ENCODE peak calls at places on chromosomes 16 and 17, in nine cellular contexts. V is cardiac fibroblast, L is adrenal gland, Z is right atrium auricular region, R is A673, J is tibial nerve, I is astrocyte of the spinal cord, X is fibroblast of pulmonary artery, Q is activated B cell treated with CpG ODN at 0.5 μM for 24 hours. P is an unnamed sample.

GRCh38 chr16:78648517-78648916 is 549.1 kb downstream of the WWOX start:
- DNase-seq in Q (no peak), Z (no peak), L (no peak), V (peak; percentile 48), R (no peak), J (no peak), X (peak; percentile 3), I (peak; percentile 5), P (no peak)

GRCh38 chr16:46466239-46466638 is 154.9 kb downstream of the SHCBP1 start:
- DNase-seq in L (no peak), R (no peak), I (no peak), Q (no peak), J (no peak), Z (no peak), X (no peak), V (no peak), P (no peak)

GRCh38 chr17:59230765-59231164 is 10.5 kb downstream of the GDPD1 start:
- DNase-seq in X (no peak), Z (no peak), J (no peak), R (no peak), L (no peak), Q (no peak), V (no peak), I (no peak), P (no peak)

GRCh38 chr17:45170976-45171337 is 9.3 kb downstream of the HEXIM2 start:
- DNase-seq in L (peak; percentile 83), Z (peak; percentile 90), V (peak; percentile 93), Q (no peak), R (no peak), X (peak; percentile 76), I (peak; percentile 74), J (peak; percentile 68), P (no peak)

GRCh38 chr16:35795361-35796029 is 2336.1 kb downstream of the TP53TG3F start:
- DNase-seq in V (no peak), X (no peak), I (no peak), Q (no peak), J (no peak), L (no peak), R (no peak), Z (no peak), P (no peak)

GRCh38 chr17:80773243-80773991 is 218.2 kb upstream of the CHMP6 start:
- DNase-seq in R (no peak), L (no peak), J (no peak), X (no peak), V (peak; percentile 22), Q (no peak), I (peak; percentile 46), Z (no peak), P (peak; percentile 30)

GRCh38 chr16:50573947-50574751 is 26.0 kb downstream of the NKD1 start:
- DNase-seq in V (no peak), Z (no peak), L (no peak), Q (no peak), X (no peak), J (no peak), R (no peak), I (no peak), P (no peak)

GRCh38 chr17:61253293-61253801 is 146.3 kb upstream of the TBX2 start:
- DNase-seq in Z (peak; percentile 63), X (no peak), V (peak; percentile 47), J (peak; percentile 46), L (peak; percentile 88), I (no peak), Q (no peak), R (no peak), P (peak; percentile 48)

GRCh38 chr17:4543557-4544026 is 11.6 kb downstream of the MYBBP1A start:
- DNase-seq in R (no peak), Z (no peak), I (no peak), J (no peak), L (no peak), Q (no peak), X (no peak), V (no peak), P (no peak)

GRCh38 chr17:31508310-31509094 is 117.0 kb downstream of the RAB11FIP4 start:
- DNase-seq in V (no peak), J (no peak), R (no peak), X (no peak), L (no peak), I (no peak), Z (no peak), Q (no peak), P (no peak)

GRCh38 chr16:72858611-72859493 is 189.1 kb downstream of the ZFHX3 start:
- DNase-seq in I (peak; percentile 50), V (peak; percentile 71), X (peak; percentile 56), L (no peak), R (no peak), Z (no peak), Q (no peak), J (no peak), P (no peak)

GRCh38 chr17:62882284-62882683 is 74.2 kb upstream of the MARCHF10 start:
- DNase-seq in I (no peak), Z (no peak), R (no peak), J (peak; percentile 10), V (no peak), L (no peak), Q (no peak), X (no peak), P (no peak)

GRCh38 chr17:6137716-6138502 is 67.7 kb downstream of the WSCD1 start:
- DNase-seq in I (no peak), L (no peak), R (no peak), J (no peak), Q (no peak), X (no peak), Z (no peak), V (no peak), P (no peak)

GRCh38 chr17:6135996-6136395 is 65.8 kb downstream of the WSCD1 start:
- DNase-seq in J (no peak), R (no peak), I (no peak), X (no peak), V (no peak), Q (no peak), L (no peak), Z (no peak), P (no peak)

GRCh38 chr17:6139447-6139832 is 69.3 kb downstream of the WSCD1 start:
- DNase-seq in Q (no peak), Z (no peak), I (no peak), J (no peak), R (no peak), L (no peak), V (no peak), X (no peak), P (no peak)

GRCh38 chr17:6138761-6139446 is 68.7 kb downstream of the WSCD1 start:
- DNase-seq in I (no peak), X (no peak), R (no peak), V (no peak), Q (no peak), Z (no peak), J (no peak), L (no peak), P (no peak)

DNA sequence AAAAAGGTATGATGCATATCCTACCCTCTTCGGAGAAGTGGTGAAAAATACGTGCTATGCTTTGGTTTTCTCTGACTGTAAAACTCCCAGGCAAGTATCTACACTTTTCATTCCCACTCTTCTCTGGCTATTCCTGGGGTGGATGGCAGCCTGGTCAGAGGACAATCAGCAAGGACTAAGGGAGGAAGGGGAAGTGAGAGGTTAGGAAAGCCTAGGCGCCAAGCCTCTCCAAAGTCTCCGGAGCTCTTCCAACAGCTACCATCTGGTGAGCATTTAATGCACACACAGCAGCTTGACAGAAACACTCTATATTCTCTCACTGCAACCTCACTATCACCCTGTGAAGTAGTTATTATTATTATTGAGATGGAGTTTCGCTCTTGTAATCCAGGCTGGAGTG is 65.0 kb downstream of the WSCD1 start:
- DNase-seq in R (no peak), J (no peak), X (no peak), Z (no peak), V (no peak), Q (no peak), I (no peak), L (no peak), P (no peak)
- TF ChIP-seq CTCF in R (no peak), J (no peak), X (no peak), Z (no peak), V (no peak), Q (no peak), I (no peak), L (no peak), P (no peak)

DNA sequence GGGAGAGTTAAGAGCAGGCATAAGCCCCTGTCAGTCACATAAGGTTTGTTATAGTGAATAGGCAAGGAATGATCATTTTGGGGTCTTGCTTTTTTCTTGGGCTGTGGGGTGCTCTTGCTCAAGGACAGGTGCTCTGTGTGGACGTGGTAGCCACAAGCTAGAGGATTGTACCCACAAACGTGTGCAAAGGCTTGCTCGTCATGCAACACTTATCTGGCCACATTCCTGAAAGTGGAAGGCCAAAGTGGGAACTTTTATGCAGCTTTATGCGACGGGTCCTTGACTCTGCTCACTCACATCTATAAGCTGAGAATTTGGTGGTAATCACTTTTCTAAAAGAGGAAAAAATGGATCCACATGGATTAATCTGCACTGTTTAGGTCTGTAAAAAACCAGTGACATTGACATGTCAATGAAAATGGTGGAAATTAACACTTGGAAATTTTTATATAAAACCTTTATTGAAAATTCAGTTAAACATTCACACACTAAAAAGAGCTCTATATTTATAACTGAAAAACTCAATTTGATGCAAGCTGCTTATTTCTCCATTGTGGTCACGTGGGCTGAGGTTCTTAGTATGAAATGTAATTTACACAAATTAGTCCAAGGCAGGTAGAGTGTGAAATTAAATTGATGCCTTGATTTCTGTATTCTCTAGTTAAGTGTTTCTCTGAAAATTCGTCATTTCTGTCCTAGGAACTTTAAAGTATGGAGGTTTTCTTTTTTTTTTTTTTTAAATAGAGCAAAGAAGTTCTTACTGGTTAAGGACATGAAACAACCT is 162.3 kb downstream of the MSI2 start:
- DNase-seq in J (no peak), Q (no peak), Z (no peak), V (no peak), L (no peak), I (no peak), X (no peak), R (no peak), P (no peak)
- TF ChIP-seq CTCF in J (no peak), Q (no peak), Z (no peak), V (no peak), L (no peak), I (no peak), X (no peak), R (no peak), P (no peak)

DNA sequence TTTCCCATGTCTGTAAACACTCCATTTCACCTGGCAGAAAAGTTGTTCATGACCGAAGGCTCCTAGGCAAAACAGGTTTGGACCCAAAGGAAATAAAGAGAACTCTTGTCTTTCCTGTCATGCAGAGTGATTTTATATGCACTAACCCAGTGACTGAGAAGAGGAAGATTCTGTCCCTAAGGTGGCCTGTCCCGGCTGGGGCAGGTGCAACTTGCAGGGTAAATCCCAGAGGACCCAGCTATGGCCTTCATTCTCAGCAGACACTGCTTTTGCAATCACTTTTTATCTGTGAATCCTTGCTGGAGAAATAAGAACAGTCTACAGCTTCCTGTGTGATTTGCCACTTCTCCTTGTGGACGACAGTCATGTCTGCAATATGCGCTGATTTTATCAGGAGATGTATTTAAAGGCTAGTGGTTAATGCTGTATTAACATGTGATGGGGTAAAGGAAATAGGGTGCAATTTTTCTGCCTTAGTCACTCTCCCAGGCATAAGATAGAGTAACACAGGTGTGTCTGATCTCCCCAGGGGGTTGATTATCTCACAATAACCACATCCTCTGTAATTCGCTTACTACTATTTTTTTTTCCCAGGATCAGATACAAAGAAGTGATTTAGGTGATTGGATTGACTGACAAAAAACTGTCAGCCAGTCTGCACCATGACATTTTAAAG is 696.8 kb upstream of the SOX9 start:
- DNase-seq in L (no peak), R (no peak), Z (no peak), I (peak; percentile 56), V (no peak), J (no peak), Q (no peak), X (no peak), P (no peak)
- TF ChIP-seq CTCF in L (no peak), R (no peak), Z (no peak), I (no peak), V (no peak), J (no peak), Q (no peak), X (no peak), P (no peak)

GRCh38 chr16:66977341-66978113 is 10.9 kb upstream of the CES4A start:
- DNase-seq in V (peak; percentile 86), J (peak; percentile 94), Z (peak; percentile 93), I (peak; percentile 69), L (peak; percentile 95), R (peak; percentile 89), X (peak; percentile 85), Q (peak; percentile 83), P (peak; percentile 97)
- TF ChIP-seq CTCF in V (peak; percentile 88), J (peak; percentile 96), Z (peak; percentile 97), I (peak; percentile 92), L (peak; percentile 99), R (peak; percentile 93), X (peak; percentile 84), Q (peak; percentile 51), P (peak; percentile 92)

P was measured in left lung.